ENCODE peak calls at places on chromosomes 12 and 14, in five cellular contexts. S is GM13976, J is left ventricle myocardium superior, Y is NCI-H1436, Q is A172. D is an unnamed sample.

GRCh38 chr12:104605685-104606084 is 148.9 kb downstream of the CHST11 start:
- DNase-seq in S (no peak), J (peak; percentile 73), Y (no peak), Q (peak; percentile 7), D (no peak)

GRCh38 chr14:95353007-95353406 is 33.3 kb upstream of the CLMN start:
- DNase-seq in S (no peak), J (no peak), Y (no peak), Q (no peak), D (no peak)

GRCh38 chr12:128940974-128941373 is 87.7 kb downstream of the GLT1D1 start:
- DNase-seq in S (no peak), J (no peak), Y (no peak), Q (no peak), D (no peak)

GRCh38 chr12:10110256-10110844 is 11.6 kb upstream of the CLEC1A start:
- DNase-seq in S (no peak), J (no peak), Y (no peak), Q (no peak), D (no peak)

GRCh38 chr14:69238883-69239282 is 21.1 kb upstream of the GALNT16 start:
- DNase-seq in S (no peak), J (no peak), Y (no peak), Q (no peak), D (no peak)

GRCh38 chr12:11927311-11927935 is 143.3 kb upstream of the BCL2L14 start:
- DNase-seq in S (no peak), J (no peak), Y (no peak), Q (no peak), D (no peak)

GRCh38 chr12:105378821-105379400 is 48.4 kb downstream of the C12orf75 start:
- DNase-seq in S (no peak), J (no peak), Y (peak; percentile 7), Q (no peak), D (peak; percentile 39)

GRCh38 chr12:119444462-119445044 is 110.0 kb downstream of the CCDC60 start:
- DNase-seq in S (peak; percentile 70), J (peak; percentile 37), Y (peak; percentile 15), Q (peak; percentile 54), D (peak; percentile 83)

GRCh38 chr12:6647083-6647604 is at the start of gene ACRBP:
- DNase-seq in S (peak; percentile 81), J (peak; percentile 94), Y (no peak), Q (no peak), D (peak; percentile 99)

GRCh38 chr14:52079239-52079956 is 10.5 kb upstream of the NID2 start:
- DNase-seq in S (no peak), J (no peak), Y (no peak), Q (peak; percentile 22), D (no peak)

GRCh38 chr12:63937381-63938168 is 93.1 kb downstream of the SRGAP1 start:
- DNase-seq in S (no peak), J (no peak), Y (no peak), Q (no peak), D (no peak)

GRCh38 chr14:50417853-50418252 is 21.2 kb upstream of the CDKL1 start:
- DNase-seq in S (no peak), J (no peak), Y (no peak), Q (no peak), D (no peak)

GRCh38 chr14:58898655-58899316 is 261.0 kb downstream of the DACT1 start:
- DNase-seq in S (no peak), J (no peak), Y (no peak), Q (peak; percentile 81), D (no peak)

GRCh38 chr12:123344086-123344485 is 20.6 kb downstream of the SBNO1 start:
- DNase-seq in S (no peak), J (no peak), Y (no peak), Q (no peak), D (no peak)

GRCh38 chr14:76313303-76313702 is 62.6 kb upstream of the ESRRB start:
- DNase-seq in S (no peak), J (no peak), Y (no peak), Q (no peak), D (no peak)

GRCh38 chr12:66984962-66985361 is 284.2 kb upstream of the CAND1 start:
- DNase-seq in S (no peak), J (no peak), Y (no peak), Q (no peak), D (no peak)

GRCh38 chr12:79689477-79690155 is 1.1 kb downstream of the PAWR start:
- DNase-seq in S (peak; percentile 66), J (peak; percentile 54), Y (no peak), Q (peak; percentile 45), D (peak; percentile 37)

GRCh38 chr12:26563555-26563954 is 269.4 kb downstream of the ITPR2 start:
- DNase-seq in S (no peak), J (no peak), Y (no peak), Q (no peak), D (no peak)

GRCh38 chr14:88323520-88324199 is 591 bp upstream of the KCNK10 start:
- DNase-seq in S (peak; percentile 90), J (peak; percentile 23), Y (no peak), Q (no peak), D (peak; percentile 77)

GRCh38 chr14:87430810-87431209 is 562.2 kb downstream of the GALC start:
- DNase-seq in S (no peak), J (no peak), Y (no peak), Q (peak; percentile 36), D (no peak)

GRCh38 chr14:69951935-69952334 is 72.7 kb downstream of the SMOC1 start:
- DNase-seq in S (no peak), J (no peak), Y (no peak), Q (no peak), D (no peak)

GRCh38 chr12:122399592-122400373 is 22.7 kb downstream of the CLIP1 start:
- DNase-seq in S (peak; percentile 77), J (peak; percentile 52), Y (peak; percentile 76), Q (peak; percentile 92), D (peak; percentile 76)

GRCh38 chr12:109910969-109911348 is 10.9 kb downstream of the TCHP start:
- DNase-seq in S (no peak), J (no peak), Y (no peak), Q (no peak), D (peak; percentile 97)

GRCh38 chr12:57127710-57128518 is at the start of gene LRP1:
- DNase-seq in S (peak; percentile 91), J (peak; percentile 92), Y (peak; percentile 75), Q (peak; percentile 72), D (peak; percentile 86)

GRCh38 chr14:23321572-23322547 is 603 bp downstream of the PABPN1 start:
- DNase-seq in S (peak; percentile 56), J (peak; percentile 67), Y (no peak), Q (peak; percentile 6), D (peak; percentile 63)

GRCh38 chr14:99590746-99591555 is 13.1 kb downstream of the CCDC85C start:
- DNase-seq in S (no peak), J (no peak), Y (no peak), Q (peak; percentile 86), D (no peak)

GRCh38 chr12:110768960-110769359 is 26.3 kb upstream of the PPP1CC start:
- DNase-seq in S (no peak), J (no peak), Y (no peak), Q (no peak), D (no peak)

GRCh38 chr12:62190921-62191746 is 69.1 kb upstream of the USP15 start:
- DNase-seq in S (peak; percentile 29), J (peak; percentile 37), Y (no peak), Q (no peak), D (peak; percentile 39)

GRCh38 chr12:57491393-57492280 is 3.8 kb downstream of the MARS1 start:
- DNase-seq in S (no peak), J (no peak), Y (no peak), Q (no peak), D (no peak)

GRCh38 chr12:53069621-53070410 is 9.4 kb downstream of the SPRYD3 start:
- DNase-seq in S (no peak), J (peak; percentile 56), Y (no peak), Q (no peak), D (no peak)

GRCh38 chr12:89950421-89950820 is 241.8 kb upstream of the ATP2B1 start:
- DNase-seq in S (peak; percentile 18), J (no peak), Y (no peak), Q (no peak), D (no peak)

GRCh38 chr14:36208690-36209278 is 32.3 kb upstream of the PTCSC3 start:
- DNase-seq in S (no peak), J (no peak), Y (peak; percentile 85), Q (no peak), D (no peak)

GRCh38 chr12:120468846-120469449 is 600 bp downstream of the SRSF9 start:
- DNase-seq in S (peak; percentile 76), J (peak; percentile 63), Y (peak; percentile 43), Q (no peak), D (peak; percentile 80)

GRCh38 chr12:32896438-32897275 is at the start of gene PKP2:
- DNase-seq in S (peak; percentile 77), J (peak; percentile 82), Y (peak; percentile 91), Q (peak; percentile 69), D (peak; percentile 98)

GRCh38 chr14:95645016-95645996 is 40.9 kb upstream of the TCL1B start:
- DNase-seq in S (no peak), J (no peak), Y (no peak), Q (no peak), D (no peak)

GRCh38 chr14:105908481-105908911 is 382.1 kb downstream of the TMEM121 start:
- DNase-seq in S (peak; percentile 51), J (no peak), Y (no peak), Q (no peak), D (no peak)

GRCh38 chr12:6382371-6382770 is 1.6 kb upstream of the LTBR start:
- DNase-seq in S (no peak), J (no peak), Y (no peak), Q (no peak), D (no peak)

GRCh38 chr12:1115471-1116242 is 124.6 kb downstream of the ERC1 start:
- DNase-seq in S (no peak), J (no peak), Y (no peak), Q (no peak), D (no peak)